ENCODE peak calls at places on chromosomes 3 and 15, in five cellular contexts. E, L, G, Y and X are unnamed samples.

GRCh38 chr15:29029651-29030195 is 143.9 kb downstream of the APBA2 start:
- DNase-seq in L (no peak), Y (no peak), G (no peak), E (no peak), X (no peak)

GRCh38 chr3:139745831-139746230 is 68.1 kb upstream of the NMNAT3 start:
- DNase-seq in E (peak; percentile 50), L (no peak), Y (no peak), G (no peak), X (no peak)

GRCh38 chr3:27596334-27596841 is 112.2 kb upstream of the SLC4A7 start:
- DNase-seq in E (peak; percentile 37), Y (no peak), G (no peak), L (no peak), X (no peak)

GRCh38 chr15:89673162-89673506 is 6.0 kb downstream of the PLIN1 start:
- DNase-seq in E (no peak), G (no peak), L (no peak), Y (peak; percentile 49), X (peak; percentile 86)

GRCh38 chr3:72150634-72151412 is 365.9 kb upstream of the PROK2 start:
- DNase-seq in L (no peak), G (no peak), Y (peak; percentile 84), E (no peak), X (no peak)

GRCh38 chr3:42544492-42545283 is 37.1 kb downstream of the SEC22C start:
- DNase-seq in Y (peak; percentile 64), G (peak; percentile 14), L (peak; percentile 59), E (peak; percentile 4), X (no peak)

GRCh38 chr3:133754455-133754854 is 8.3 kb downstream of the TF start:
- DNase-seq in Y (no peak), E (no peak), L (no peak), G (no peak), X (no peak)

GRCh38 chr15:98881526-98882517 is 125.8 kb downstream of the PGPEP1L start:
- DNase-seq in Y (no peak), L (no peak), G (no peak), E (peak; percentile 66), X (no peak)

GRCh38 chr15:77654975-77655374 is 22.3 kb upstream of the LINGO1 start:
- DNase-seq in L (no peak), G (no peak), E (no peak), Y (no peak), X (no peak)

GRCh38 chr3:71247221-71247947 is 336.1 kb downstream of the FOXP1 start:
- DNase-seq in G (no peak), L (no peak), Y (no peak), E (peak; percentile 27), X (peak; percentile 87)

GRCh38 chr15:25844542-25844941 is 18.6 kb downstream of the ATP10A start:
- DNase-seq in L (no peak), Y (no peak), G (no peak), E (no peak), X (no peak)

GRCh38 chr15:87843312-87843711 is 413.2 kb downstream of the NTRK3 start:
- DNase-seq in E (no peak), G (no peak), Y (no peak), L (no peak), X (no peak)

GRCh38 chr15:47885921-47886320 is 168.6 kb downstream of the SEMA6D start:
- DNase-seq in L (no peak), E (no peak), G (no peak), Y (no peak), X (no peak)
- H3K36me3 ChIP-seq in L (no peaks in the 10 kb centered on the region), E (no peaks in the 10 kb centered on the region), G (no peaks in the 10 kb centered on the region), Y (no peaks in the 10 kb centered on the region), X (no peaks in the 10 kb centered on the region)

GRCh38 chr3:146071636-146072035 is 89.3 kb downstream of the PLOD2 start:
- DNase-seq in E (no peak), L (no peak), G (no peak), Y (no peak), X (no peak)
- H3K36me3 ChIP-seq in E (peaks cover 37% of the 10 kb centered on the region), L (peaks cover 13% of the 10 kb centered on the region), G (peaks cover 6% of the 10 kb centered on the region), Y (peaks cover 22% of the 10 kb centered on the region), X (peaks cover 73% of the 10 kb centered on the region)

GRCh38 chr15:101590785-101591184 is 61.4 kb downstream of the TM2D3 start:
- DNase-seq in G (no peak), Y (no peak), L (no peak), E (no peak), X (no peak)
- H3K36me3 ChIP-seq in G (no peaks in the 10 kb centered on the region), Y (no peaks in the 10 kb centered on the region), L (no peaks in the 10 kb centered on the region), E (no peaks in the 10 kb centered on the region), X (no peaks in the 10 kb centered on the region)

DNA sequence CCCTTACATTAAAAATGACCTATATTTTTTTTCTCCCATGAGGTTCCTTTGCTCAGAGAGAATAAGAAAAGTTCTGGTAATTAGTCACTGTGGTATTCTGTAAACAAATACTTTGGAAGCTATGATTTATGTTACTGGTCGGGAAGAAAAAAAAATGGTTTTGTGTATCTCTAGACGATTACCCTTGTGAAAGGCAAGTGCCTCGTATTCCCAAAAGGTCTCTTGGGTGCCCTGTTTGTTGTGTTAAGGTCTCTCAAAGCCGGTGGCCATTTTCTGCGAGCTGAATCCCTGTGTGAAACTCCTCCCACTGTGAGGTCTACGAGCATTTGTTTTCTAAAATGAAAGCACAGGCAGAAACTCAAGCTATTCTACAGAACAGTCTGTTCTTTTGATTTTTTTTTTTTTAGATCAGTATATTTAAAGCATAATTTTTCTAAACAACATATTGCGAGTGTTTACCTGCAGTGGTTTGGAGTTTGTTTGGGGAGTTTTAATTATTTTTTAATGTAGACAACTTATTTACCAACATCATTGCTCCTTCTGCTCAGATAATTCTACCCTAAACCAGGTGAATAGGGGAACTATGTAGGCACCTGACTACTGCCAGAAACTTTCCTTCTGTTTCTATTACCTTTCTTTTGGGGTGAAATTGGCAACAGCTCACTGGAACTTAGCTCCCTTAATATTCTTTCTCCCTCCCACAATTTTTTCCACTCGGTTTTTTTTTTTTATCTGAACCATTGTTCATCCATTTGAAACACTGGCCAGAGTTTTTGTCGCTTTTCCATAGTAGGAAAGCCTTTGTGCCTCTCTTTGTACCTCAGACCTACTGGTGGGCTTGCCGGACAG is 44.0 kb downstream of the ZBTB38 start:
- DNase-seq in L (peak; percentile 79), Y (peak; percentile 85), G (no peak), E (peak; percentile 85), X (no peak)
- H3K36me3 ChIP-seq in L (no peaks in the 10 kb centered on the region), Y (peaks cover 54% of the 10 kb centered on the region), G (peaks cover 3% of the 10 kb centered on the region), E (peaks cover 49% of the 10 kb centered on the region), X (peaks cover 83% of the 10 kb centered on the region)

GRCh38 chr3:183987014-183987600 is 30.6 kb downstream of the ABCC5 start:
- DNase-seq in Y (no peak), G (no peak), E (no peak), L (no peak), X (no peak)
- H3K36me3 ChIP-seq in Y (peaks cover 56% of the 10 kb centered on the region), G (peaks cover 32% of the 10 kb centered on the region), E (peaks cover 31% of the 10 kb centered on the region), L (peaks cover 16% of the 10 kb centered on the region), X (peaks cover 39% of the 10 kb centered on the region)

GRCh38 chr15:34179257-34179656 is 30.6 kb downstream of the KATNBL1 start:
- DNase-seq in E (no peak), G (no peak), L (no peak), Y (no peak), X (no peak)

GRCh38 chr15:34185666-34186065 is 24.2 kb downstream of the KATNBL1 start:
- DNase-seq in L (no peak), Y (no peak), E (no peak), G (no peak), X (peak; percentile 65)

GRCh38 chr15:34188711-34189110 is 21.2 kb downstream of the KATNBL1 start:
- DNase-seq in E (no peak), Y (no peak), L (no peak), G (no peak), X (no peak)

DNA sequence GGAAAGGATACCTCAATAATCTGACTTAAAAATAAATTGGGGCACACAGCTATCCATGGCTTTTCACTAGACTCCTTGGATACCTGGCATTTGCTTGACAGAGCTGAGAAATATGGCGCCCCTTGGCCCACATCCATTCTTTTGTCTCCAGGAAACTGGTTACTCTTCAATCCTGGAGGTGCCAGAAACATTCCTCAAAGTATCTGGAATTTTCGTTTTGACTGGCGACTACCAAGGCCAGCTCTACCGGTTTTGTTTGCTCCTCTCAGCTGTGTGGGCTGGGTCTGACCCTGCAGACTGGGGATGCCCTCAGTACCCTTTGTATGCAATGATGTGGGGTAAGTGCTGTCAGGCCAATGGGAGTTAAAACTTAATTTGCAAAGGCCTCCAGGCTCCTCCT is 27.0 kb downstream of the KATNBL1 start:
- DNase-seq in G (no peak), E (no peak), Y (no peak), L (no peak), X (no peak)
- H3K36me3 ChIP-seq in G (no peaks in the 10 kb centered on the region), E (no peaks in the 10 kb centered on the region), Y (no peaks in the 10 kb centered on the region), L (no peaks in the 10 kb centered on the region), X (no peaks in the 10 kb centered on the region)

GRCh38 chr3:116837474-116837873 is 127.9 kb downstream of the TUSC7 start:
- DNase-seq in E (no peak), L (no peak), Y (no peak), G (no peak), X (peak; percentile 48)

GRCh38 chr3:116836286-116836685 is 126.7 kb downstream of the TUSC7 start:
- DNase-seq in L (no peak), E (no peak), Y (no peak), G (no peak), X (no peak)

DNA sequence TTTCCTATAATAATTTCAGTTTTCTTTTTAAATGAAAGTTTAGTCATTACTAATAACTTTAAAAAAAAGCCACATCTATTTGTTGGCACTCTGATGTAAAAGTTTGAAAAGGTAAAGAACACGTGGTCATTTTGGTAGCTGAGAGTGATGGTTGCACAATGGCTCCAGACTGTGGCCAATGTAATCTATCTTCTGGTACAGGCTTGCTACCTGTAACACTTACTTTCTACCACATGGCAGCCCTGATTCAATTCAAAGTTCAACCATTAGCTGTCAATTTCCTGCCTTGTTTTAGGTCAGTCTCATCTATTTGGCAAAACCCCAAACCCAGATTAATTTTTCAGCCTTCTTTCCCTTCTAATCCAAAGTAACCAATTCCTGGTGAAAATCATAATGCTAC is 126.1 kb downstream of the TUSC7 start:
- DNase-seq in Y (no peak), L (no peak), E (no peak), G (no peak), X (no peak)
- H3K36me3 ChIP-seq in Y (no peaks in the 10 kb centered on the region), L (no peaks in the 10 kb centered on the region), E (no peaks in the 10 kb centered on the region), G (no peaks in the 10 kb centered on the region), X (no peaks in the 10 kb centered on the region)

DNA sequence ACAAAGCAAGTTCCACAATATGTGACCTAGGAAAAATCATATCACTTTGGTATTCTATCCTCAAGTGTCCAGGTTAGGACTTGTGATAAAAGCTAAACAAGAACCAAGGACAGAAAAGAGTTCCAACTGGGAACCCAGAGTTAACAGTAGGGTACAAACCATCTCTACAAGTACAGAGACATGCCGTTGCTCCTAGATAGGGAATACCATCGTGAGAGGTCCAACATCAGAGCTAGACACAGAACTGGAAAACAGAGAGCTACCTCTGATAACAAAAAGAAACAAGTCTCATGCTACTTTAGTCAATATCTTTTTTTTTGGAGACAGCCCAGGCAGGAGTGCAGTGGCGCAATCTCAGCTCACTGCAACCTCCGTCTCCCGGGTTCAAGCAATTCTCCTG is 37.8 kb downstream of the SMARCC1 start:
- DNase-seq in E (no peak), Y (no peak), G (no peak), L (no peak), X (no peak)
- H3K36me3 ChIP-seq in E (peaks cover 16% of the 10 kb centered on the region), Y (peaks cover 21% of the 10 kb centered on the region), G (no peaks in the 10 kb centered on the region), L (peaks cover 7% of the 10 kb centered on the region), X (peaks cover 12% of the 10 kb centered on the region)

DNA sequence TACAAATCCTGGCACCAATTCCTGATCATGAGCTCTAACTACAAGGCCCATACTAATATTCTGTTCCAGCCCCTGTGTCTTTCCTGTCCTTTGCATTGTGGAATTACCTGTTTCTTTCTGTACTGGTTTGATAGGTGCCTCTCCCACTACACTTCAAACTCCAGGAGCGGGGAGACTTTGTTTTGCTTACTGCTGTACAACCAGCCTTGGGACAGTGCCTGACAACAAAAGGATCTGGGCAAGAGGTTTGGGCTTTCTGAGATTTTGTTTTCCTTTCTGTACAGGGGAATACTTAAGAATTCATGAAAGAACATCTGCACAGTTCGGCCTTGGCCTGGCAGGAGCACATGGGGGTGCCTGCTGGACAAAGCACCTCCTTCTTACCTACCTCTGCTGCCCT is 45.1 kb downstream of the ZDHHC3 start:
- DNase-seq in L (no peak), E (no peak), G (no peak), Y (no peak), X (no peak)
- H3K36me3 ChIP-seq in L (peaks cover 37% of the 10 kb centered on the region), E (peaks cover 89% of the 10 kb centered on the region), G (peaks cover 29% of the 10 kb centered on the region), Y (peaks cover 76% of the 10 kb centered on the region), X (peaks cover 17% of the 10 kb centered on the region)